ENCODE peak calls at places on chromosome 13, in four cellular contexts. D is K562, P is WTC11, Y is A549. R is an unnamed sample.

GRCh38 chr13:89407357-89407756 is 1736.2 kb downstream of the SLITRK5 start:
- DNase-seq in Y (no peak), P (no peak), D (no peak), R (no peak)

GRCh38 chr13:78604782-78605611 is 1.6 kb upstream of the POU4F1 start:
- DNase-seq in Y (peak; percentile 58), D (peak; percentile 54), P (peak; percentile 47), R (peak; percentile 50)

GRCh38 chr13:55266644-55267043 is 1874.1 kb upstream of the PRR20A start:
- DNase-seq in D (no peak), P (no peak), Y (no peak), R (no peak)

GRCh38 chr13:90846956-90847355 is 500.5 kb upstream of the MIR17HG start:
- DNase-seq in P (no peak), D (no peak), Y (no peak), R (no peak)

GRCh38 chr13:53341144-53341510 is 312.5 kb downstream of the OLFM4 start:
- DNase-seq in D (no peak), Y (no peak), P (no peak), R (no peak)

GRCh38 chr13:56020425-56020824 is 1120.3 kb upstream of the PRR20A start:
- DNase-seq in Y (no peak), D (no peak), P (no peak), R (no peak)

GRCh38 chr13:92833071-92833470 is 393.5 kb upstream of the GPC6 start:
- DNase-seq in D (no peak), P (no peak), Y (no peak), R (no peak)

GRCh38 chr13:44685641-44686040 is 109.5 kb upstream of the TSC22D1 start:
- DNase-seq in D (no peak), P (no peak), Y (no peak), R (no peak)

GRCh38 chr13:60441761-60442160 is 44.7 kb downstream of the TDRD3 start:
- DNase-seq in Y (no peak), P (no peak), D (no peak), R (no peak)

GRCh38 chr13:32587014-32587773 is 942 bp downstream of the PDS5B start:
- DNase-seq in D (peak; percentile 72), Y (peak; percentile 10), P (peak; percentile 70), R (peak; percentile 41)

GRCh38 chr13:109361562-109361961 is 424.8 kb downstream of the IRS2 start:
- DNase-seq in D (no peak), P (no peak), Y (no peak), R (no peak)

GRCh38 chr13:60164490-60164889 is 762 bp upstream of the DIAPH3 start:
- DNase-seq in Y (no peak), P (no peak), D (no peak), R (no peak)

GRCh38 chr13:87798536-87798935 is 127.4 kb downstream of the SLITRK5 start:
- DNase-seq in Y (no peak), P (no peak), D (no peak), R (no peak)

GRCh38 chr13:97715763-97716162 is 237.7 kb upstream of the IPO5 start:
- DNase-seq in Y (no peak), P (no peak), D (no peak), R (no peak)

GRCh38 chr13:98454389-98454881 is 122.5 kb downstream of the STK24 start:
- DNase-seq in P (no peak), Y (no peak), D (no peak), R (peak; percentile 41)

GRCh38 chr13:30774214-30774730 is 38.9 kb downstream of the ALOX5AP start:
- DNase-seq in Y (no peak), P (no peak), D (no peak), R (no peak)

GRCh38 chr13:29887030-29887557 is 36.7 kb upstream of the UBL3 start:
- DNase-seq in D (no peak), Y (no peak), P (no peak), R (no peak)

GRCh38 chr13:73521970-73522549 is 463.3 kb downstream of the KLF5 start:
- DNase-seq in Y (no peak), D (no peak), P (no peak), R (no peak)

GRCh38 chr13:60261432-60262351 is 98.0 kb upstream of the DIAPH3 start:
- DNase-seq in D (peak; percentile 26), P (peak; percentile 79), Y (no peak), R (no peak)

GRCh38 chr13:76316998-76317527 is 569.1 kb downstream of the KCTD12 start:
- DNase-seq in Y (no peak), P (no peak), D (no peak), R (no peak)

DNA sequence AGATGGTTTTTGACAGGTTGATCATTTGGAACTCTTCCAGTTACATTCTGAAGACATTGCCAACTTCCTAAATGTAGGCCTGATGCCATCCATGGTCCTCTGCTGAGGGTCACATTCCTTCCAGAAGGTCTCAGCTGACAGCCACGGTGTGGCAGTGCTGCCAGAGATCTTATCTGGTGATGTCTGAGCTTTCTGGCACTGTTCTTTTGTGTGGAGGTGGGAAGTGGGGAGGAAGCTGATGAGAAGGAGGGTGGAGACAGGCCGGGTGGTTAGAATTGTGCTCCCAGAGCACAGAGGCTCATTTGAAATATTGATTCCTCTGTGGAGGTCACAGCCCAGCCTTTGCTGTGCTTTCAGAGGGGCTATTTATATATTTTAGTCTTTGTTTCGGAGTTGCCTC is 16.1 kb upstream of the MTIF3 start:
- DNase-seq in Y (no peak), P (no peak), D (no peak), R (no peak)
- TF ChIP-seq HMGXB4 in Y (no peak), P (no peak), D (no peak), R (no peak)

GRCh38 chr13:21742041-21742440 is 71.2 kb downstream of the FGF9 start:
- DNase-seq in P (no peak), D (no peak), Y (no peak), R (no peak)

GRCh38 chr13:21741396-21741795 is 70.5 kb downstream of the FGF9 start:
- DNase-seq in D (no peak), P (no peak), Y (no peak), R (no peak)

GRCh38 chr13:21736926-21737325 is 66.1 kb downstream of the FGF9 start:
- DNase-seq in Y (no peak), D (no peak), P (no peak), R (no peak)

GRCh38 chr13:21738636-21739035 is 67.8 kb downstream of the FGF9 start:
- DNase-seq in Y (no peak), P (no peak), D (no peak), R (no peak)

GRCh38 chr13:21739771-21740170 is 68.9 kb downstream of the FGF9 start:
- DNase-seq in D (no peak), P (no peak), Y (no peak), R (no peak)
- TF ChIP-seq HMGXB4 in D (no peak), P (no peak), Y (no peak), R (no peak)

GRCh38 chr13:35554972-35555623 is 78.6 kb upstream of the MAB21L1 start:
- DNase-seq in D (no peak), P (no peak), Y (no peak), R (no peak)

GRCh38 chr13:35548790-35549189 is 72.3 kb upstream of the MAB21L1 start:
- DNase-seq in D (no peak), P (no peak), Y (no peak), R (no peak)

GRCh38 chr13:35552172-35552844 is 75.8 kb upstream of the MAB21L1 start:
- DNase-seq in Y (no peak), D (no peak), P (no peak), R (no peak)

DNA sequence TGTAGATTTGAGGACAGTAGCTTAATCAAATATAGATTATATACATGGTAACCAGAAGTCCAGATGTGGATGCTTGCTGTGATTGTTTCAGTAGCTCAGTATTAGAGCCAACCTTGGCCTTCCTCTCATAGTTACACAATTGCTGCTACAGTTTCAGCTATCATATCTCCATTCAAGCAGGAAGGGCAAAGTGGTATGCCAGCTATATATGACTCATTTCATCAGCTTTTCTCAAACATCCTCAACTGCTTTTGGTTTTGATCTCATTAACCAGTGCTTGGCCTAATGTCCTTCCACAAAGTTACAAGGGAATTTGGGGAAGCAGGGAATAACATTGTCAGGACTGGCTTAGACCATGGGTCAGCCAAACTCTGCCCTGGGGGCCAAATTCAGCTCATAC is 73.0 kb upstream of the MAB21L1 start:
- DNase-seq in P (no peak), Y (peak; percentile 0), D (no peak), R (peak; percentile 1)
- TF ChIP-seq HMGXB4 in P (no peak), Y (no peak), D (no peak), R (no peak)

GRCh38 chr13:110887955-110888333 is 26.9 kb downstream of the ANKRD10 start:
- DNase-seq in P (no peak), Y (no peak), D (no peak), R (no peak)
- TF ChIP-seq HMGXB4 in P (no peak), Y (no peak), D (no peak), R (no peak)

DNA sequence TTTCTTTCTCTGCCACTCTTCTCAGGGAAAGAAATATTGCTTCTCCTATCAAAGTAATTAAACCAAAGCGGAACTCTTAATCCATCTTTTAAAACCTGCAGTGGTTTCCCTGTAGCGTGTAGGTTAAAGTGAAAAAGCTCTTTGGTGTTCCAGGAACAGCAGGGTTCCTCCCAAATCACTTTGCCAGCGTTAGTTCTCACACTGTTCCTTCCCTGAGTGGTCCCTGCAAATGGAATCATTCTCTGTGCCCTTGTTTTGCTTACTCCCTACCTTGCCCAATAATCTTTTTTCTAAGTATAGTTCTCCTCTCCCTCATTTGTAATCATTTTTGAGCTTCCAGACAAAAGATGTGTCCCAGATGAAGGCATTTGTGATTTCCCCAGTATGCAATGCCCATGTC is 207.5 kb downstream of the HS6ST3 start:
- DNase-seq in P (no peak), Y (no peak), D (no peak), R (no peak)
- TF ChIP-seq HMGXB4 in P (no peak), Y (no peak), D (no peak), R (no peak)

DNA sequence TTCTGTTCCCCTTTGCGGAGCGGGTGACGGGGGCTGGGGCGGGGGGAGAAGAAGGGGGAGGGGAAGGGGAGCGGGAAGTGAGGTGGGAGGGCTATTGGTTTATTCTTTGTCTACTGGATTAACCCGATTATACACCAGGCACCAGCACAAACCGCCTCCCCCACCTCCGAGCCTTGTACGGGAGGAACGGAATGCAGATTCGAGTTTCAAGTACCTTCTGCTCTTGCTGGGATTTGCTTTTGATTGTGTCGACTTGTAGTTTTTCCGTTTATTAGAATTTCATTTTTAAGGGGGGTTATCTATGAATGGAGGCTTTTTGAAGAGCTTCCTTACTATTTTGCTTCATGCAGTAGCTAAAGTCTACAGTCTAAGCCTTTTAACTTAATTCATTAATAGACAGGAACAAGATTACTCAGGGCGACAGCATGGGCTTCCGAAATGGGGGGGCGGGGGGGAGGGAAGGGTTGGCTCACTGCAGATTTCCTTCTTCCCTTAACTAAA is 895 bp upstream of the SPRY2 start:
- DNase-seq in D (peak; percentile 44), P (peak; percentile 66), Y (no peak), R (peak; percentile 49)
- TF ChIP-seq HMGXB4 in D (no peak), P (no peak), Y (no peak), R (no peak)

DNA sequence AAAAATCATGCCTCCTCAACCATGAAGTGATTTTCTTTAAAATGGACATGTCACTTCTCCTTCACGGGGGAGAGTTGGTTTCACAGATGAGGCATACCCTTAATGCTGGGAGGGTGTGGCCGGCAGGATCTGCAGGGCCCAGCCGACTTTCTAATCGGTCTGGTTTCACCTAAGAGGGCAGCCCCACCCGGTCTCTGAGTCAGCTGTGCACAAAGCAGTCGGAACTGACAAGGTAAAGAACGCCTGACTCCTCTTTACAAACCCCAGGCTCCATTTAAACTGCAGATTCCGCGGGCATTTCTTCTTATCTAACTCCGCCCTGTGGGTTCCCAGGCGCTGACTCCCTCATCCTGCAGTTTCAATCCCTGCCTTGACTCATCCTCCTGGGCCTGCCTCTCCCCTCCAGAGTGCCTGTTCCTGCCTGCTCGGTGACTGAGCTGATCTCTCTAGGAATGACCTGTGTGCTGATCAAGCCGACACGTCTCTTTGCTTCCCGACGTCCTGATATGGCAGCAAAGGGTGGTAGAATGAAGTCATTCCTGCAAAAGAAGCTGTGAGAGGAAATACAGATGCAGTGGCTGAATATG is 63.4 kb downstream of the EFNB2 start:
- DNase-seq in P (peak; percentile 41), D (peak; percentile 8), Y (peak; percentile 71), R (peak; percentile 1)
- TF ChIP-seq HMGXB4 in P (no peak), D (no peak), Y (no peak), R (no peak)

R was measured in HepG2.